ENCODE peak calls at places on chromosomes 6 and 20, in seven cellular contexts. U is HS-5; A is body of pancreas; Y is GM13977; V is activated T-cell treated with anti-CD3 and anti-CD28 coated beads, Interleukin-2, amount 50 U/mL, for 72 hours; Q is GM04504; P is HuH-7.5. T is an unnamed sample.

GRCh38 chr6:111978826-111979225 is 75.1 kb upstream of the CCN6 start:
- DNase-seq in V (no peak), A (no peak), U (no peak), Y (no peak), P (no peak), Q (no peak), T (no peak)

GRCh38 chr6:147741419-147741818 is 232.9 kb downstream of the SAMD5 start:
- DNase-seq in Y (no peak), U (no peak), A (no peak), V (no peak), P (no peak), Q (no peak), T (no peak)

GRCh38 chr6:134925800-134926199 is 24.1 kb downstream of the ALDH8A1 start:
- DNase-seq in U (peak), A (no peak), Y (no peak), V (no peak), P (no peak), Q (no peak), T (no peak)

GRCh38 chr6:111631930-111632460 is 26.3 kb upstream of the TRAF3IP2 start:
- DNase-seq in Q (no peak), A (peak), P (no peak), U (no peak), Y (no peak), V (no peak), T (peak)

GRCh38 chr20:9054176-9054575 is 14.7 kb upstream of the PLCB4 start:
- DNase-seq in Q (no peak), P (no peak), V (no peak), Y (no peak), A (no peak), U (no peak), T (no peak)

GRCh38 chr6:146090474-146090873 is 61.6 kb downstream of the GRM1 start:
- DNase-seq in Q (no peak), U (peak), Y (no peak), V (no peak), P (no peak), A (no peak), T (no peak)

GRCh38 chr20:57470212-57470522 is 54.8 kb downstream of the CTCFL start:
- DNase-seq in V (no peak), A (no peak), U (no peak), P (no peak), Y (no peak), Q (no peak), T (no peak)

GRCh38 chr20:38566199-38566598 is 14.8 kb upstream of the ADIG start:
- DNase-seq in A (no peak), P (no peak), U (no peak), Q (no peak), V (no peak), Y (no peak), T (no peak)

GRCh38 chr6:102736941-102737368 is 1343.4 kb downstream of the GRIK2 start:
- DNase-seq in Y (no peak), U (peak), Q (no peak), A (no peak), V (no peak), P (no peak), T (peak)

GRCh38 chr6:7051780-7052440 is 55.9 kb upstream of the RREB1 start:
- DNase-seq in U (no peak), P (peak), Y (peak), V (peak), A (peak), Q (no peak), T (peak)

GRCh38 chr6:127765949-127766348 is 134.9 kb downstream of the THEMIS start:
- DNase-seq in P (no peak), V (no peak), U (no peak), Y (no peak), Q (no peak), A (no peak), T (no peak)

GRCh38 chr6:113171882-113172281 is 685.3 kb upstream of the MARCKS start:
- DNase-seq in P (no peak), V (no peak), A (no peak), U (no peak), Y (no peak), Q (no peak), T (no peak)

GRCh38 chr6:154386848-154387717 is 30.5 kb upstream of the IPCEF1 start:
- DNase-seq in A (no peak), V (no peak), P (no peak), U (peak), Q (peak), Y (no peak), T (peak)

GRCh38 chr6:126444874-126445273 is 105.0 kb downstream of the CENPW start:
- DNase-seq in A (no peak), U (no peak), V (no peak), P (no peak), Q (no peak), Y (no peak), T (no peak)

GRCh38 chr6:5094327-5094726 is 9.2 kb downstream of the PPP1R3G start:
- DNase-seq in U (peak), Q (peak), A (peak), V (no peak), Y (no peak), P (no peak), T (no peak)

GRCh38 chr20:17806739-17807441 is 107.1 kb downstream of the BANF2 start:
- DNase-seq in P (no peak), V (no peak), Y (no peak), A (peak), Q (peak), U (no peak), T (no peak)

GRCh38 chr6:44001318-44001868 is 125.9 kb downstream of the MRPL14 start:
- DNase-seq in P (peak), Y (peak), U (no peak), Q (no peak), V (peak), A (no peak), T (peak)

T was measured in A673.